ENCODE peak calls at places on chromosome 5, in eight cellular contexts. D, I, E, O, C, G, J and Z are unnamed samples. For H3K36me3 and H3K27me3, the result is how much of the 10 kb centered on the place peaks cover.

GRCh38 chr5:144247131-144247530 is 76.5 kb downstream of the KCTD16 start:
- DNase-seq in C (no peak), D (no peak), I (no peak), E (no peak), J (no peak), G (no peak), O (no peak), Z (no peak)

GRCh38 chr5:26518065-26518464 is 520.3 kb downstream of the CDH9 start:
- DNase-seq in C (no peak), O (no peak), I (no peak), E (peak), G (no peak), D (no peak), J (no peak), Z (no peak)

GRCh38 chr5:15525679-15526275 is 25.8 kb downstream of the FBXL7 start:
- DNase-seq in C (no peak), G (no peak), J (no peak), O (no peak), I (no peak), E (no peak), D (no peak), Z (no peak)

GRCh38 chr5:89417990-89418820 is 535.2 kb upstream of the MEF2C start:
- DNase-seq in E (peak), C (no peak), O (no peak), D (no peak), J (no peak), I (no peak), G (no peak), Z (no peak)

GRCh38 chr5:80867233-80867632 is 92.9 kb upstream of the RASGRF2 start:
- DNase-seq in J (no peak), E (no peak), I (no peak), D (no peak), G (no peak), C (no peak), O (no peak), Z (no peak)

GRCh38 chr5:158590936-158591863 is 508.5 kb downstream of the EBF1 start:
- DNase-seq in E (peak), D (no peak), C (no peak), G (peak), J (no peak), I (peak), O (no peak), Z (peak)

GRCh38 chr5:133854554-133854953 is 113.9 kb downstream of the C5orf15 start:
- DNase-seq in J (peak), I (no peak), G (no peak), O (no peak), E (no peak), D (no peak), C (no peak), Z (no peak)

GRCh38 chr5:3596261-3596825 is 711 bp downstream of the IRX1 start:
- DNase-seq in O (no peak), J (no peak), E (peak), C (no peak), I (no peak), G (no peak), D (no peak), Z (peak)

GRCh38 chr5:6522983-6523382 is 74.3 kb downstream of the UBE2QL1 start:
- DNase-seq in C (no peak), G (no peak), J (no peak), E (no peak), I (no peak), O (no peak), D (no peak), Z (no peak)

GRCh38 chr5:96616801-96617200 is 45.4 kb upstream of the CAST start:
- DNase-seq in E (no peak), D (no peak), C (no peak), G (no peak), J (no peak), I (no peak), O (no peak), Z (no peak)

GRCh38 chr5:88824141-88824540 is 58.8 kb downstream of the MEF2C start:
- DNase-seq in E (no peak), D (no peak), J (no peak), G (no peak), O (no peak), I (no peak), C (no peak), Z (no peak)

GRCh38 chr5:51433052-51433710 is 49.9 kb downstream of the ISL1 start:
- DNase-seq in I (no peak), C (no peak), J (no peak), E (no peak), O (no peak), G (no peak), D (no peak), Z (no peak)

GRCh38 chr5:99068944-99069650 is 140.3 kb upstream of the CHD1 start:
- DNase-seq in O (no peak), I (no peak), G (no peak), E (no peak), C (no peak), J (no peak), D (no peak), Z (no peak)

GRCh38 chr5:22852807-22853670 is at the start of gene CDH12:
- DNase-seq in C (peak), I (no peak), O (no peak), G (peak), E (peak), J (no peak), D (no peak), Z (peak)

DNA sequence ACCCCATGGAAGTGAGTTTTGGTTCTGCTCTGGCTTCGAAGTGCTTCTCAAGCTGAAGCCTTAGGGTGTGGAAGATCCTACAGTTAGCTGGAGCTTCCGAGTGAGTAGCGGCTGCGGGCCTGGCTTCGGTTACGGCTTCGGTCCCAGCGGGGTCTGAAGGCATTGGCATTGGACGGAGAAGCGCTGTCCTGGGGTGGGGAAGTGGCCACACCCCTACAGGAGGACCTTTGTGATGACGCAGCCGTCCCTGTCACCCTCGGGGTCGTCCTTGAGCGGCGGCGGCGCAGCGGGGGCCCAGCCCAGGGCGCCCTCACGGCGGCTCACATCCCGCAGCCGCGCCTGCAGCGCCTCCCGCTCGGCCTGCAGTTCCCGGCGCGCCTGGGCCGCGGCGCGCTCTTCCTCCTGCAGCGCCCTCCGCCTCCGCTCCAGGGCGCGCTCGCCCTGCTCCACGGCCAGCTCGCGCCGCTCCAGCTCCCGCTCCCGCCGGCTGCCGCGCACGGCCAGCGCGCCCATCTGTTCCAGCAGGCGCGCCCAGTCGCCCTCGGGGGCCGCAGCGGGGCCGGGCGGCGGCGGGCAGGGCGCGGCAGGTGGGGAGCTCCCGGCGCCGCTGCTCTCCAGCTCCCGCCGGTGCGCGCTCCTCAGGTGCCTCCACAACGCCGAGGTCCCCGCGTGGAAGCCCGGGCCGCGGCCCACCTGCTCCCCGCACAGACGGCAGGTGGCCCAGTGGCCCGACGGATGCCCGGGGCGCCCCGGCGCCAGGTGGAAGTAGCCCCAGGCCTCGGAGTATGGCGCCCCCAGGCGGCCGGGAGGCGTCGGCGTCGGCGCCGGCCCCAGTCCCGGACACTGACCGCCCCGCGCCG is 9.9 kb downstream of the ZBED3 start:
- DNase-seq in J (peak), O (peak), E (peak), G (peak), C (peak), D (peak), I (no peak), Z (peak)
- H3K4me3 ChIP-seq in J (peak), O (peak), E (peak), G (no peak), C (peak), D (peak), I (no peak), Z (peak)

DNA sequence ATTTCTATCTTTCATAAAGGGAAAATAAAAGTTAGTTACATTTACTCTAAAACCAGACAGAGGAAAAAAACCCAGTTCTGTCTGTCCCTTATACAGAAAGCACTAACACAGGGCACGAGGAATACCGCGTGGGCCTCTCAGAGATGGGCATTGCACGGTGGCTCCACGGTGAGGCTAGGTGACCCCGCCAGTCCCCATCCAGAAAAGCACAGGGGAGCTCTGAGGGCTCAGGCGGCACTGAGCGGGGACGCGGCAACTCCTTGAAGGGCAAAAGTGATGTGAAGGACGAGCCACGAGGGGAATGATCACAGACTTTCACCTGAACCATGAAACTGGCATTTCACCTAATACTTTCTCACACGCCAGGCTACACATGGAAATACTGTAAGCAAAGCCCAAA is 35.7 kb upstream of the FBXW11 start:
- DNase-seq in G (no peak), I (no peak), D (no peak), O (no peak), C (no peak), E (no peak), J (no peak), Z (no peak)
- H3K36me3 ChIP-seq in G (under half), I (under half), D (under half), O (under half), C (under half), E (under half), J (under half), Z (under half)

GRCh38 chr5:45376463-45376862 is 319.7 kb downstream of the HCN1 start:
- DNase-seq in I (no peak), J (no peak), G (no peak), C (no peak), D (no peak), O (no peak), E (no peak), Z (no peak)

GRCh38 chr5:45372629-45373028 is 323.6 kb downstream of the HCN1 start:
- DNase-seq in O (no peak), C (no peak), G (no peak), J (no peak), I (no peak), E (no peak), D (no peak), Z (no peak)
- H3K27me3 ChIP-seq in O (under half), C (under half), G (under half), J (under half), I (under half), E (under half), D (under half), Z (under half)

GRCh38 chr5:72109051-72109411 is 1.8 kb downstream of the MAP1B start:
- DNase-seq in O (no peak), G (no peak), E (no peak), I (no peak), C (no peak), J (no peak), D (no peak), Z (no peak)

GRCh38 chr5:72107874-72108199 is 562 bp downstream of the MAP1B start:
- DNase-seq in O (no peak), I (peak), C (no peak), E (peak), G (no peak), J (no peak), D (peak), Z (peak)

GRCh38 chr5:72109625-72110024 is 2.4 kb downstream of the MAP1B start:
- DNase-seq in I (no peak), G (no peak), D (no peak), J (no peak), E (peak), C (no peak), O (no peak), Z (no peak)

GRCh38 chr5:72108200-72109050 is 1.1 kb downstream of the MAP1B start:
- DNase-seq in O (no peak), D (peak), J (no peak), G (peak), I (peak), C (peak), E (peak), Z (peak)

DNA sequence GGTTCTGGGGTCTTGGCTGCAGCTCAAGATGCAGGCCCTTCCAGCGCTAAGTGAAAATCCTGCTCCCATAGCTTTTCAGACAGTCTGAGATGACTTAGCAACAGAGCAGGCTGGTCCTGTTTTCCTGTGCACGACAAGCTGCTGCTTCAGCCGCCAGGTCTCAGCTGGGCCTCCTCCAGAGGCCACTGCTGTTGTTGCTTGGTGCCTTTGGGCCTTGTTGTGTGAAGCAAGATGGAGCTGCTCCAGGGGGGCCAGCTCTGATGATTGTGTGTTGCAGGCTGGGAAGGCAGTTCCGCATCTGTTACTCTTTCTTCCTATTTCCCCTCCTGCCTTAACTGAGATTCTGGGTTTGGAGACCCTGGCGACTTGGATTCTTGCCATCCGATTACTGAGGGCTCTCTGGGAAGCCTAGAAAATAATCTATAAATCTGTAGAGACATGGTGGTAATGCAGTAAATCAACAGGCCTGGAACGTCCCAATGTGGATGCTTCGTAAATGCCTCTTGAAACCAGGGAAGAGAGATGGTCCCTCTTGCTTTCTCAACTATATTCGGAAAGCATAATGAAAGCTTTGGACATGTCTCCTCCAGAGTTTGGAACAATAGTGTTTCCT is 3.2 kb downstream of the MAP1B start:
- DNase-seq in J (no peak), C (no peak), D (peak), I (no peak), G (no peak), O (no peak), E (peak), Z (no peak)
- H3K4me3 ChIP-seq in J (peak), C (no peak), D (peak), I (no peak), G (no peak), O (no peak), E (no peak), Z (no peak)

GRCh38 chr5:177513500-177513899 is 3.3 kb downstream of the DDX41 start:
- DNase-seq in I (no peak), G (no peak), J (no peak), C (no peak), O (no peak), E (no peak), D (no peak), Z (no peak)
- H3K36me3 ChIP-seq in I (half or more), G (under half), J (half or more), C (under half), O (under half), E (under half), D (half or more), Z (under half)

GRCh38 chr5:73152411-73153388 is 20.3 kb upstream of the TMEM174 start:
- DNase-seq in G (no peak), O (no peak), D (no peak), E (peak), I (no peak), J (no peak), C (no peak), Z (peak)

GRCh38 chr5:73151733-73152410 is 21.1 kb upstream of the TMEM174 start:
- DNase-seq in D (no peak), I (no peak), O (no peak), J (no peak), C (no peak), G (no peak), E (no peak), Z (no peak)

GRCh38 chr5:73153513-73153912 is 19.5 kb upstream of the TMEM174 start:
- DNase-seq in I (no peak), G (no peak), D (no peak), E (no peak), O (no peak), J (no peak), C (no peak), Z (no peak)

GRCh38 chr5:73149540-73149939 is 23.5 kb upstream of the TMEM174 start:
- DNase-seq in G (no peak), O (no peak), J (no peak), C (no peak), D (no peak), I (no peak), E (no peak), Z (no peak)

DNA sequence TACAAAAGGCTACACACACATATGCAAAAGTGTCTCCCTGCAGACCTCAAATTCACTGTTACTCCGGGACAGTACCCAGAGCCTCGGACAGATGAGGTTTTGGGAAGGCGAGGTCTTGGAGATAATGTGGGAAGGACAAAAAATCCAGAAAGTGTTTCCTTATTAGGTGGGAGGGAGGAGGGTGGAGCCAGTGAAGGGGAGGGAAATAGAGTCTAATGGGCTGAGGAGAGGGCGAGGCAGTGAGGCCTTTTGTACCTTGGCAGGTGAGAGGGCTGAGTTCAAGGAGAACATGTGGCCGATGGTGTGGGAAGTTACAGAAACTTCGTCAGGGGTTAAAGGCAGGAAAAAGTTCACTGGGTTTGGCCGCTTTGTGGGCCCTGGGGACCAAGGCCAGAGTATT is 22.1 kb upstream of the TMEM174 start:
- DNase-seq in I (no peak), O (no peak), C (no peak), E (no peak), D (no peak), G (no peak), J (no peak), Z (no peak)
- H3K27me3 ChIP-seq in I (under half), O (under half), C (under half), E (under half), D (under half), G (under half), J (under half), Z (under half)

DNA sequence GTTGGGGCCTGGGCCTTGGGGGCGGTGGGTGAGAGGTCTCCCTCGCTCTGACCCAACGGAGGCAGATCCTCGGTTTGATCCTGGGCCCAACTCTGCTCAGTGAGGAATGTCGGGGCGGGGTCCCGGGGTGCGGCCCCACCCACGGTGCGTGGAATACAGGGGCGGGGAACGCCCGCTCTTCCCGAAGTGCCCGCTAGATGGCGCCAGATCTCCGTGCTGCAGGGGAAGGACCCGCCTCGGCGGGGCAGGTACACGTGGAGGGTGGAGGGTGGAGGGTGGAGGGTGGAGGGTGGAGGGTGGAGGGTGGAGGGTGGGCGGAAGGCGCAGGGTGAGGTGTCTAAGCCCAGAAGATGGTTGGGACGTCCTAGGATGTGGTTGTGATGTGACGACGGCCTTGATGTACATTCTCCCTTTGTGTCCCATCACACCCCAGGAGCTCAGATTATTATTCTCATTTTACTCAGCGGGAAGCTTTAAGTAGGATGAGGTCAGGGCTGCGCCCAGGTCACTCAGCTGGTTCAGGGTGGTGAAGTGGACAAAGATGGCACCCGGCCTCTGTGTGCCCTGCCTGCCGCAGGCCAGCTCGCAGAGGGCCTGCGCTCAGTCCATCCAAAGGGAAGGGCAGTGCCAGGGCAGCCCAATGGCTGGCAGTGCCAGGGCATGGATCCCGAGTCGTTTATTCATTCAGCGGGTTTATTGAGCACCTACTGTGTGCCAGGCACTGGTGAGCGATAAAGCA is 9.4 kb upstream of the RPS14 start:
- DNase-seq in E (peak), D (peak), I (peak), G (peak), O (peak), J (peak), C (peak), Z (peak)
- H3K4me3 ChIP-seq in E (peak), D (no peak), I (no peak), G (no peak), O (no peak), J (peak), C (no peak), Z (peak)

GRCh38 chr5:177336112-177336511 is 15.4 kb downstream of the LMAN2 start:
- DNase-seq in J (no peak), O (no peak), D (no peak), G (no peak), C (no peak), E (peak), I (no peak), Z (peak)
- H3K36me3 ChIP-seq in J (half or more), O (half or more), D (half or more), G (under half), C (half or more), E (under half), I (half or more), Z (under half)

DNA sequence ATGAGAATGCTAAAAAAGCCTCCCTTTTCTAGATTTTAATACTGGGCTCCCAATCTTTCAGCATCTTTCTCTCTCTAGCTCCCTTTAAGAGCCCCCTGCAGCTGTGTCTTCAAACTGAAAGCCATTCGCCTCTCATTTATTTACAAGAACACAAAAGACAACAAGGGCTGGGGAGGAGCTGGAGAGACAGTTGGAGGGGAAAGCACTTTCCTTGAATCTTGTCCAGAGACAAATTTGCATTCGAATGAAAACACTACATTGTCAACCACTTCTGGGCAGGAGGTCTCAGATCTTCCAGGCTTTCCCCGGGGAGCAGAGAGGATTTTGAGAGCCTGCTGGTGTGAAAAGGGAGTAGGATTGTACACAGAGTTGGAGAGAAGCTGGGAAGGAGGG is 518.3 kb downstream of the CTNND2 start:
- DNase-seq in C (no peak), E (peak), J (no peak), O (no peak), G (no peak), I (no peak), D (no peak), Z (peak)
- H3K27me3 ChIP-seq in C (under half), E (under half), J (under half), O (under half), G (under half), I (under half), D (under half), Z (under half)